ENCODE peak calls at places on chromosomes 1 and 21, in six cellular contexts. K, Z, F, X, M and I are unnamed samples.

GRCh38 chr1:31669786-31670582 is 25.3 kb upstream of the PEF1 start:
- DNase-seq in K (peak), Z (no peak), F (no peak), X (no peak), M (no peak), I (no peak)

GRCh38 chr1:185440877-185441276 is 123.8 kb upstream of the IVNS1ABP start:
- DNase-seq in K (no peak), Z (no peak), F (no peak), X (no peak), M (no peak), I (no peak)

GRCh38 chr1:188782220-188782841 is 1695.3 kb downstream of the BRINP3 start:
- DNase-seq in K (peak), Z (no peak), F (no peak), X (peak), M (peak), I (no peak)

GRCh38 chr1:201095581-201096531 is 16.4 kb downstream of the CACNA1S start:
- DNase-seq in K (no peak), Z (no peak), F (no peak), X (no peak), M (no peak), I (no peak)

GRCh38 chr1:199173356-199173755 is 534.5 kb downstream of the PTPRC start:
- DNase-seq in K (no peak), Z (no peak), F (peak), X (no peak), M (no peak), I (no peak)

GRCh38 chr21:25563399-25564116 is 43.7 kb downstream of the MRPL39 start:
- DNase-seq in K (no peak), Z (no peak), F (peak), X (no peak), M (no peak), I (no peak)

GRCh38 chr21:46001821-46002681 is 20.5 kb downstream of the COL6A1 start:
- DNase-seq in K (no peak), Z (no peak), F (no peak), X (no peak), M (no peak), I (no peak)

GRCh38 chr1:246506785-246507639 is at the start of gene SMYD3:
- DNase-seq in K (peak), Z (peak), F (peak), X (peak), M (peak), I (peak)

GRCh38 chr1:111987502-111987901 is 2.0 kb downstream of the KCND3 start:
- DNase-seq in K (no peak), Z (no peak), F (no peak), X (no peak), M (no peak), I (no peak)

GRCh38 chr1:182122265-182122664 is 60.8 kb upstream of the ZNF648 start:
- DNase-seq in K (no peak), Z (no peak), F (no peak), X (peak), M (no peak), I (no peak)

GRCh38 chr1:211654838-211655787 is 20.3 kb downstream of the NEK2 start:
- DNase-seq in K (peak), Z (no peak), F (no peak), X (peak), M (peak), I (no peak)

GRCh38 chr1:151610142-151610541 is 1.7 kb upstream of the SNX27 start:
- DNase-seq in K (no peak), Z (no peak), F (no peak), X (no peak), M (no peak), I (no peak)

GRCh38 chr1:151613275-151613867 is 1.5 kb downstream of the SNX27 start:
- DNase-seq in K (no peak), Z (no peak), F (no peak), X (no peak), M (no peak), I (no peak)

GRCh38 chr1:151612506-151613274 is 840 bp downstream of the SNX27 start:
- DNase-seq in K (peak), Z (peak), F (no peak), X (no peak), M (no peak), I (peak)

GRCh38 chr1:151611288-151611790 is 511 bp upstream of the SNX27 start:
- DNase-seq in K (peak), Z (no peak), F (no peak), X (peak), M (no peak), I (no peak)

DNA sequence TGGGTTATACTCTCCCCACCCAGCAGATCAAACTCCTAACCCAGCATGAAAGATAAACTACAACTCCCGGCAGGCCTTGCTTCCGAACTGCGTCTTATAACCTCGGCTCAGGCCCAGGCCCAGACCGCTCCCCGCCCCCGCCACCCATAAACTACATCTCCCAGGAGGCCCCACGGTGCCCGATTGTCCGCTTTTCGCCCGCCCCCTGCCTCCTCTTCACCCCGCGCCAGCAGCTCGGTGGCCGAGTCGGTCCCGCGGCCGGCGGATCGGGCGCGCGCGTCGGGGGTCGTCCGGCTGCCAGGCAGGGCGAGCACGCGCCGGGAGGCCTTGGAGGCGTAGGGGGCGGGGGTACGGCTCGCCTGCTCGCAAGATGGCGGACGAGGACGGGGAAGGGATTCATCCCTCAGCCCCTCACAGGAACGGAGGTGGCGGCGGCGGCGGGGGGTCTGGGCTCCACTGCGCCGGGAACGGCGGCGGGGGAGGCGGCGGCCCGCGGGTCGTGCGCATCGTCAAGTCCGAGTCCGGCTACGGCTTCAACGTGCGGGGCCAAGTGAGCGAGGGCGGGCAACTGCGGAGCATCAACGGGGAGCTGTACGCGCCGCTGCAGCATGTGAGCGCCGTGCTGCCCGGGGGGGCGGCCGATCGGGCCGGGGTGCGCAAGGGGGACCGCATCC is at the start of gene SNX27:
- DNase-seq in K (peak), Z (peak), F (peak), X (peak), M (peak), I (peak)
- TF ChIP-seq POLR2A in K (peak), Z (peak), F (peak), X (peak), M (no peak), I (no peak)

GRCh38 chr21:43372663-43373386 is 54.1 kb downstream of the SIK1 start:
- DNase-seq in K (no peak), Z (no peak), F (no peak), X (no peak), M (no peak), I (no peak)
- TF ChIP-seq TAF1 in K (no peak), Z (no peak), F (no peak), X (no peak), M (no peak), I (no peak)

DNA sequence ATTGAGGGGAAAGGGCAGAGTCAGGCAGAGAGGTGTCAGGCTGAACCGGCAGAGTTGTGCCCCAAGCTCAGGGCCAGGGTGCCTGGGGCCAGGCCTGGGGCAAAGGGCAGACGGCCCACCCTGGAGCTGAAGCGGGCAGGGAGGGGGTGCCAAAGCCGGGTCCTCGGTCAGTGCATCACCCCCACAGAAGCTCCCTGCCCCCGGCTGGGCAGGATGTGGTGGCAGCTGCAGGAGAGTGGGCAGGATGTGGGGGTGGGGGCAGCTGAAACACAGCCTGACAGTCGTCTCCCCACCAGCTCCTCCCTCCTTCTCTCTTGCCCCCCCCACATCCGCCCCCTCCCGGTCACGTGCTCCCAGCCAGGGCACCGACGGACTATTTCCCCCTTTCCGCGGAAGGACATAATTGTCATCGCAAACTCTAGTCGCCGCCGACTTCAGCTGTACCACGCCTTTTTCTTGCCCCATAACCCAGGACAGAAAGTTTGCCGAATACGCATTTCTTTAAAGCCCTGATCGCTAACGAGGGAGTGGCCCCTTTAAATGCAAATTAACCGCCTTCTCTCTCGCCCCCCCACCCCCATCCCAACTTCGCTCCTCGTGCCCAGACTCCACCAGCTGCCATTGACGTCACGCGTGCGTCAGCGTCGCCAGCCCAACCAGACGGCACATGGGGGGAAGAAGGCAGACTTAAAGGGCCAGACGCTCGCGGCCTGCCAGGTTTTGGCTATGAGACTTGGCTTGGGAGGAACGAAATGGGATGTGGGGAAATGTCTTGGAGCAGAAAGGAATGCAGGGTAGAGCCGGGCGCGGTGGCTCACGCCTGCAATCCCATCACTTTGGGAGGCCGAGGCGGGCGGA is 4.5 kb upstream of the MEF2D start:
- DNase-seq in K (peak), Z (peak), F (peak), X (peak), M (peak), I (peak)
- TF ChIP-seq POLR2A in K (peak), Z (no peak), F (peak), X (peak), M (no peak), I (peak)

DNA sequence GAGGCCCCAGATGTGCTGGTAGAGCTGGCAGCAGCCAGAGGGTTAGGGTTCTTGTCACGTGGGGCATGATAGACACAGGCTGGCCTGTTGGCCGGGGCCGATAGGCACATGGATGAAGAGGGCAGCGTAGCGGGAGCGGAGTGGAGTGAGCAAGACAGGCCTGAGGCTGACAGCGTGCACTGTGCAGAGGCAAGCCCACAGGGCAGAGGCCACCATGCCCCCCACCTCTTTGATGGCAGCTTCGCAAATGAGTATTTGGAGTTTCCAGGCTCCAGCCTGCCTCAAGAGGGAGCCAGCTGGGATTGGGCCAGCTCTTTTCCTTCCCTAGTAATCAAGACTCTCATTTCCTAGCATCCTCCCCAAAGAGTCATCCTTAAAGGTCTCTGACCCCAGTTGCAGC is 43.5 kb downstream of the TMCC2 start:
- DNase-seq in K (no peak), Z (no peak), F (no peak), X (no peak), M (no peak), I (no peak)
- TF ChIP-seq TAF1 in K (no peak), Z (no peak), F (no peak), X (no peak), M (no peak), I (no peak)

GRCh38 chr1:6420594-6421042 is 899 bp upstream of the HES2 start:
- DNase-seq in K (peak), Z (no peak), F (no peak), X (no peak), M (no peak), I (no peak)

GRCh38 chr1:6418668-6419396 is 887 bp downstream of the HES2 start:
- DNase-seq in K (no peak), Z (no peak), F (no peak), X (no peak), M (no peak), I (no peak)

GRCh38 chr1:6419397-6419802 is 319 bp downstream of the HES2 start:
- DNase-seq in K (no peak), Z (no peak), F (no peak), X (no peak), M (no peak), I (no peak)

GRCh38 chr1:6421266-6421665 is 1.5 kb upstream of the HES2 start:
- DNase-seq in K (no peak), Z (no peak), F (no peak), X (no peak), M (no peak), I (no peak)

DNA sequence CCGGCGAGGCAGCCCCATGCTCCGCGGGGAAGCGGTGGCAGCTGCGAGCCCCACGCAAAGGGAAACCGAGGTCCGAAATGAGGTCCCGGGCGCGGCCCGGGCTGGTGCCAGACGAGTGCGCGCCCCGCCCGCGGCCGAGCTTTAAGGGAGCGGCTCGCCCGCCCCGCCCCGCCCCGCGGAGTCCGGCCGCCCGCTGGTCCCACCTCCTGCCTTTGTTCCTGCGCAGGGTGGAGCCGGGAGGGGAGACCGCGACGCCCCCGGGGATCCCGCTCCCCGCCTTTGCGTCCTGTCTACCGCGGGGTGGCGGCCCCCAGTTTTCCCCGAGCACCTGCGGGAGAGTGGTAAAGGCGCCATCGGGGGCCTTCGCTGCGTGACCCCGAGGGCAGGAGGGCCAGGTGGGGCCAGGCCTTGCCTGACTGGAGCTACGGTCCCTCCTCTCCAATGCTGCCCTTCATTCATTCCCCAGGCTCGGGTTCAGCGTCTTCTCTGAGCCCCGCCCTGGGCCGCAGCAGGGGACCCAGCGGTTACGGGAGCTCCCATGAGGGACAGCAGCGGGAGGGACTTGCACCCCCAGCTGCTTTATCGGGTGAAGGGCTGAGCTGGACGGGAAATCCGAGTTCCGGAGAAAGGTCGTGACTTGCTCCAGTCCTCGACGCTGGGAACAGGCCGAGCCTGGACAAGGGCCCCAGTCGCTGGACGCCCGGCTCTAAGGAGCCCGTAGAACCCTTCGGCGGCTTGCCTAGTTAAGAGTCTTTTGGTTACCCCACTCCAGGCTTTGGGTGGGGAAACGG is at the start of gene HES2:
- DNase-seq in K (peak), Z (no peak), F (no peak), X (no peak), M (no peak), I (no peak)
- TF ChIP-seq POLR2A in K (no peak), Z (no peak), F (no peak), X (no peak), M (no peak), I (no peak)

DNA sequence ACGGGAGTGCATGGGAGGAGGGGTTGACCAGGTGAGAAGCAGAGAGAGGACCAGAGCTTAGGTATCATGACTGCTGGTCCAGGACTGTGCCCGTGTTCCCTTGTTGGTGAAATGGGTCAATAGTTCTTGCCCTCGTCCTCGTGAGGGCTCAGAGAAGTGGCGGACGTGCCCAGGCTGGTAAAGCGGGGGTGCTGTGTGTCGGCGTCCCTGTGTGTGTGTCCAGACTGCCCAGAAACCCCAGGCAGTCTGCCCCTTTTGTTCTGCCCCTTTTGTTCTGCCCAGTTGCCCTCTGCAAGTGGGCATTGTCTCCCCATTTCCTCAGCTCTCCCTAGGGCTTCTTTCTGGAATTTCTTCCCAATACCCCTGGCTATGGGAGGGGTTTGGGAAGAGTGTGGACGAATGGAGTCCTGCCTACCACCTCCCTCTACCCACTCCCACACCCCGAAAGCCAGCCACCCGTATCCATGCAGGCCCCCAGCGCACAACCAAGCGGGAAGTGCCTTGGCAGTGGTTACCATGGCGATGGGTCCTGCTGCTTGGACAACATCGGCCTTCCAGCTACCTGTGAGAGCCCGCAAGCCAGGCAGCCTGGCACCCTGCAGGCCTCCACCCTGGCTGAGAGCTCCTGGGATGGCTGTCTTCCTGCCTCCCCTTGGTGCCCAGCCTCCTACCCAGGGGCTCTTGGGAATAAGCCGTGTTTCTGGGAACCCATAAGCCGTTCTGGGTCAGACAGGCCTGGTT is 34.7 kb downstream of the ACOT11 start:
- DNase-seq in K (no peak), Z (no peak), F (no peak), X (no peak), M (no peak), I (no peak)
- TF ChIP-seq TAF1 in K (no peak), Z (no peak), F (no peak), X (no peak), M (peak), I (no peak)

GRCh38 chr21:29024474-29025327 is at the start of gene USP16:
- DNase-seq in K (peak), Z (peak), F (peak), X (peak), M (peak), I (peak)
- TF ChIP-seq POLR2A in K (peak), Z (peak), F (peak), X (peak), M (peak), I (peak)

GRCh38 chr1:119680193-119680592 is 31.5 kb upstream of the PHGDH start:
- DNase-seq in K (no peak), Z (no peak), F (no peak), X (no peak), M (no peak), I (no peak)

GRCh38 chr1:119680723-119681122 is 31.0 kb upstream of the PHGDH start:
- DNase-seq in K (no peak), Z (no peak), F (no peak), X (no peak), M (no peak), I (no peak)

GRCh38 chr1:119681560-119681959 is 30.2 kb upstream of the PHGDH start:
- DNase-seq in K (no peak), Z (no peak), F (no peak), X (no peak), M (no peak), I (no peak)

GRCh38 chr1:119683893-119684292 is 27.8 kb upstream of the PHGDH start:
- DNase-seq in K (no peak), Z (no peak), F (no peak), X (no peak), M (no peak), I (no peak)

DNA sequence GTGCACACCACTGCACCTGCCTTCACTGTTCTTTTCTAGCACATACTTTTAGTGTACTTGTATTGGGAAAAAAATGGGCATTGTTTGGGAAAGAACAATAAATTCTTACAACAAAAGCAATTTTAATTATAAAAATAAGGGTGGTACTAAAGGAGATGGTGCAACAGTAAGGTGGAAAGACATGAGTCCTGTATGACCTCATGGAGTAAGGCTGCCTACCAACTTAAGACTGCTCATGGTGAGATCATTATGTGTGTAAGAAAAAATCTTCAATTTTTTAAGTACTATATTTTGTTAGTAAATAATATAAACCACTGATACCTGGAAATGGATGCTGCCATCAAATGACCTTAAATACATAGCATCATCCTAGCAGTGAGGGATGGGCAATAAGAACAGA is 29.6 kb upstream of the PHGDH start:
- DNase-seq in K (no peak), Z (no peak), F (no peak), X (no peak), M (no peak), I (no peak)
- TF ChIP-seq TAF1 in K (no peak), Z (no peak), F (no peak), X (no peak), M (no peak), I (no peak)

DNA sequence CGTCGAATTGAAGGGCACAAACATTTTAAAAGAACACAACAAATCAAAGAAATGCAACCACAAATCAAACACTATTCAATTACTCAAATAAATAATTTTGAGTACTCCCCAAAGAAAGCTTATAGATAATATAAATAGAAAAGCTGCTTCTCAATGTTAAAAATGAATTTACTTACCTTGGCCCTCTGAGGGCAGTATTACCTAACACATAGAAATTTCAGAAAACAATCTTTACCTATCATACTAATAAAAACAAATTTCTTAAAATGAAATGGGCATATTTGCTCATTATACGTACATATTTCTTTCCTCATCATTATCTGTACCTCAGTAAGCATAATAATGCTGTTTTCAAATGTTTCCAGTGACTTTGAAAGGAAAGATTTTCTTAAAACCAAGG is 141.8 kb downstream of the AKT3 start:
- DNase-seq in K (no peak), Z (no peak), F (no peak), X (no peak), M (no peak), I (no peak)
- TF ChIP-seq POLR2A in K (no peak), Z (no peak), F (no peak), X (no peak), M (no peak), I (no peak)